ENCODE peak calls at places on chromosomes 2 and 18, in seven cellular contexts. E is RWPE1; T is activated CD8-positive, alpha-beta T cell treated with anti-CD3 and anti-CD28 coated beads for 36 hours; P is keratinocyte; W is body of pancreas; L is HepG2; H is CD8-positive, alpha-beta T cell. G is an unnamed sample.
A peak's percentile ranks its signal among the peaks of the same experiment; 100 is the strongest.

GRCh38 chr2:239938651-239939486 is 86.3 kb downstream of the NDUFA10 start:
- DNase-seq in E (no peak), T (no peak), P (no peak), W (peak; percentile 4), L (no peak), H (no peak), G (no peak)

GRCh38 chr2:11990576-11990975 is 244.1 kb downstream of the LPIN1 start:
- DNase-seq in E (no peak), T (no peak), P (no peak), W (no peak), L (no peak), H (no peak), G (no peak)

GRCh38 chr2:3533836-3534235 is 14.5 kb upstream of the ADI1 start:
- DNase-seq in E (no peak), T (no peak), P (no peak), W (no peak), L (no peak), H (no peak), G (no peak)

GRCh38 chr2:9258953-9259399 is 52.4 kb downstream of the ASAP2 start:
- DNase-seq in E (no peak), T (no peak), P (no peak), W (no peak), L (no peak), H (no peak), G (no peak)

GRCh38 chr2:195559431-195559914 is 97.6 kb upstream of the SLC39A10 start:
- DNase-seq in E (no peak), T (peak; percentile 92), P (no peak), W (no peak), L (no peak), H (peak; percentile 62), G (no peak)

GRCh38 chr2:219554369-219554768 is 10.5 kb downstream of the TMEM198 start:
- DNase-seq in E (no peak), T (no peak), P (no peak), W (no peak), L (no peak), H (no peak), G (no peak)

GRCh38 chr2:33291278-33292013 is 185.0 kb upstream of the RASGRP3 start:
- DNase-seq in E (peak; percentile 57), T (no peak), P (no peak), W (no peak), L (peak; percentile 52), H (no peak), G (no peak)

GRCh38 chr18:6610436-6610835 is 119.1 kb upstream of the ARHGAP28 start:
- DNase-seq in E (no peak), T (no peak), P (no peak), W (no peak), L (no peak), H (no peak), G (no peak)

GRCh38 chr2:357811-358210 is 69.9 kb upstream of the ALKAL2 start:
- DNase-seq in E (no peak), T (no peak), P (no peak), W (no peak), L (no peak), H (no peak), G (no peak)

GRCh38 chr2:10947005-10947440 is 35.3 kb downstream of the KCNF1 start:
- DNase-seq in E (peak; percentile 37), T (peak; percentile 11), P (peak; percentile 50), W (no peak), L (no peak), H (no peak), G (no peak)

GRCh38 chr2:29747786-29748470 is 173.5 kb downstream of the ALK start:
- DNase-seq in E (peak; percentile 95), T (peak; percentile 25), P (peak; percentile 100), W (no peak), L (peak; percentile 7), H (no peak), G (no peak)

GRCh38 chr18:38956068-38956467 is 1390.5 kb upstream of the CELF4 start:
- DNase-seq in E (no peak), T (no peak), P (no peak), W (no peak), L (no peak), H (no peak), G (no peak)

GRCh38 chr2:31987454-31987853 is 23.4 kb downstream of the MEMO1 start:
- DNase-seq in E (peak; percentile 55), T (no peak), P (no peak), W (no peak), L (no peak), H (no peak), G (no peak)

GRCh38 chr2:202084265-202084664 is 11.2 kb downstream of the KIAA2012 start:
- DNase-seq in E (no peak), T (no peak), P (no peak), W (peak; percentile 10), L (no peak), H (no peak), G (no peak)

DNA sequence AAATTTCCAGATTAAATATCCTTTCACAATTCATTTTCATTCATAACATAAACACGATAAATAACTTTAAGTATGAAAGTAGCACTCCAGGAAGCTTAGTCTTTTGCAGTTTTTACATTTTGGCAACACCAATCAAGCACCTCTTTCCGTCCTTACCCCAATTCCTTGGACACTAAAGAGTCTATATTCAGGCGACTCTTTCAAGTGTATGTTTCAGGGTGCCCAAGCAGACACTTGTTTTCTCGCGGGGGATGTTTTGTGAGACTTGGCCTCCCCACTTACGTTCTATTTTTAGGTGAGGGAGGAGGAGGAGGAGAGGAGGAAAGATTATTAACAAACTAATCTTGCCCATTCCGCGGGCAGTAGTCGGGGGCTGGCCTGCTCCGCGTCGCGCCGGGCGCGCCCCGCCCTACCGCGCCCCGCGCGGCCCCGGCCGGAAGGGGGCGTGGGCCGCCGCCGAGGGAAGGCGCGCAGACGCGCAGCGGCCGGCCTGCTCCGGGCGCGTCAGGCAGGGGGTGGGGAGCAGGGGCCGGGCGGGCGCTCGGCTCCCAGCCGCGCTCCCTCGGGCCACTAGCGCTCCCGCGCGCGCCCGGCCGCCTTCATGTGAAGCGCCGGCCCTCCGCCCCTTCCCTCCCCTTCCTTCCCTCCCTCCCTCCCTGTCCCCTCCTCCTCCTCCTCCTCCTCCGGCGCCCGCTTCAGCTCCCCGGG is at the start of gene ITPRID2:
- DNase-seq in E (peak; percentile 95), T (peak; percentile 73), P (no peak), W (peak; percentile 94), L (peak; percentile 80), H (peak; percentile 57), G (peak; percentile 89)
- TF ChIP-seq CTCF in E (peak; percentile 10), T (no peak), P (no peak), W (peak; percentile 81), L (no peak), H (no peak), G (no peak)

DNA sequence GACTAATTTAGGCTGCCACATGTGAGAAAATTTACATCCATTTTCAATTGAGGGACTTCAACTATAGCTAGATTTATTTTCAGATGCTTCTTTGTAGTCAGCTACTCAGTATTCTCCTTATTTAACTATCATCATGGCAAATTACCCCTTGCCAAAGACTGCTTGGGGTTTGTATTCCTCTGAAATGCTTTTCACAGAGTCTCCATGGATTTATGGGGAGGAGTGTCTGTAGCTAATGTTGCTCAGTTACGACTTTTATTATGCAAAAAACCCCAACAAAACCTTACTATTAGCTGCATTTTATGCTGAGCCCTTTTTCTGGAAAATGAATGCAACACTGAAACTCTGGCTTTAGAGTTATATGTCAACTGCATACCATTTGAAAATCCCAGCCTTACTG is 78.6 kb downstream of the RFTN2 start:
- DNase-seq in E (no peak), T (no peak), P (no peak), W (no peak), L (no peak), H (no peak), G (no peak)
- TF ChIP-seq CTCF in E (no peak), T (no peak), P (no peak), W (no peak), L (no peak), H (no peak), G (no peak)

GRCh38 chr2:120195575-120195974 is 27.6 kb downstream of the TMEM185B start:
- DNase-seq in E (no peak), T (no peak), P (no peak), W (no peak), L (no peak), H (no peak), G (no peak)

GRCh38 chr2:120204022-120204405 is 19.2 kb downstream of the TMEM185B start:
- DNase-seq in E (no peak), T (no peak), P (no peak), W (no peak), L (peak; percentile 45), H (no peak), G (no peak)

GRCh38 chr2:120203341-120204021 is 19.7 kb downstream of the TMEM185B start:
- DNase-seq in E (no peak), T (no peak), P (no peak), W (no peak), L (no peak), H (no peak), G (no peak)

GRCh38 chr2:120204417-120204816 is 18.8 kb downstream of the TMEM185B start:
- DNase-seq in E (no peak), T (no peak), P (no peak), W (no peak), L (no peak), H (no peak), G (no peak)

DNA sequence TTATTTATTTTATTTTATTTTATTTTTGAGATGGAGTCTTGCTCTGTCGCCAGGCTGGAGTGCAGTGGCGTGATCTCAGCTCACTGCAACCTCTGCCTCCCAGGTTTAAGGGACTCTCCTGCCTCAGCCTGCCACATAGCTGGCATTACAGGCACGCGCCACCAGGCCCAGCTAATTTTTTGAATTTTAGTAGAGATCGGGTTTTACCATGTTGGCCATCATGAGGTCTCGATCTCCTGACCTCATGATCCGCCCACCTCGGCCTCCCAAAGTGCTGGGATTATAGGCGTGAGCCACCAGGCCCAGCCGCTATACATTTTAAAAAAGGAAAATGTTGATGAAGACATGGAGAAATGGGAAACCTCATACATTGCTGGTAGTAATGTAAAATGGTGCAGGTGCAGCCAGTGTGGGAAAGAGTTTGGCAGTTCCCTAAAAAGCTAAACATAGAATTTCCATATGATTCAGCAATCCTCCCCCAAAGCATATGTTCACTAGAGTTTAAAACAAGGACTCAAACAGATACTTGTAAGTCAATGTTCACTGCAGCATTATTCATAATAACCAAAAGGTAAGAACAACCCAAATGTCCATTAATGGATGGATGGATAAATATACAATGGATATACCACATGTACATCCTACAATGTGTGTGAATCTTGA is 23.2 kb downstream of the TMEM185B start:
- DNase-seq in E (no peak), T (no peak), P (no peak), W (no peak), L (no peak), H (no peak), G (no peak)
- TF ChIP-seq CTCF in E (no peak), T (no peak), P (no peak), W (no peak), L (no peak), H (no peak), G (no peak)

GRCh38 chr2:108553181-108553919 is 19.1 kb downstream of the LIMS1 start:
- DNase-seq in E (no peak), T (no peak), P (no peak), W (no peak), L (no peak), H (no peak), G (no peak)

GRCh38 chr2:108548221-108549003 is 14.1 kb downstream of the LIMS1 start:
- DNase-seq in E (no peak), T (no peak), P (no peak), W (no peak), L (no peak), H (no peak), G (no peak)

GRCh38 chr2:108542071-108542470 is 7.8 kb downstream of the LIMS1 start:
- DNase-seq in E (no peak), T (no peak), P (no peak), W (no peak), L (no peak), H (no peak), G (no peak)

GRCh38 chr2:108552566-108552965 is 18.3 kb downstream of the LIMS1 start:
- DNase-seq in E (no peak), T (no peak), P (no peak), W (no peak), L (no peak), H (no peak), G (no peak)

GRCh38 chr2:108547606-108548005 is 13.3 kb downstream of the LIMS1 start:
- DNase-seq in E (no peak), T (no peak), P (no peak), W (no peak), L (no peak), H (no peak), G (no peak)
- TF ChIP-seq CTCF in E (no peak), T (no peak), P (no peak), W (no peak), L (no peak), H (no peak), G (no peak)

G was measured in endothelial cell.